ENCODE peak calls at places on chromosomes 13 and 19, in five cellular contexts. G, N, K, X and H are unnamed samples.

GRCh38 chr13:113153810-113154748 is 4.4 kb upstream of the PROZ start:
- DNase-seq in K (peak), N (peak), X (peak), G (peak), H (peak)

GRCh38 chr19:29576761-29577661 is 29.1 kb upstream of the POP4 start:
- DNase-seq in K (no peak), N (peak), X (no peak), G (no peak), H (no peak)

GRCh38 chr13:101144808-101145419 is 271.4 kb downstream of the NALCN start:
- DNase-seq in K (peak), N (peak), X (peak), G (peak), H (peak)

GRCh38 chr19:32104465-32105235 is 240.8 kb upstream of the ZNF507 start:
- DNase-seq in N (peak), X (no peak), K (no peak), G (no peak), H (no peak)

GRCh38 chr19:28061111-28061510 is 1151.8 kb downstream of the UQCRFS1 start:
- DNase-seq in K (no peak), G (no peak), N (no peak), X (no peak), H (no peak)

GRCh38 chr19:30326076-30326710 is 46.0 kb upstream of the ZNF536 start:
- DNase-seq in K (no peak), N (no peak), G (no peak), X (no peak), H (no peak)

GRCh38 chr19:1161716-1162115 is 12.4 kb downstream of the SBNO2 start:
- DNase-seq in N (peak), X (no peak), G (peak), K (peak), H (peak)

GRCh38 chr19:7645159-7645558 is 8.2 kb downstream of the STXBP2 start:
- DNase-seq in G (no peak), K (no peak), N (no peak), X (no peak), H (no peak)

GRCh38 chr19:2774953-2775555 is 8.0 kb downstream of the SGTA start:
- DNase-seq in X (no peak), K (no peak), G (no peak), N (no peak), H (no peak)

GRCh38 chr13:93248627-93249047 is 22.0 kb downstream of the GPC6 start:
- DNase-seq in K (no peak), G (no peak), X (no peak), N (peak), H (peak)

GRCh38 chr19:41893899-41894298 is 10.9 kb downstream of the ARHGEF1 start:
- DNase-seq in G (no peak), X (no peak), N (no peak), K (no peak), H (no peak)

GRCh38 chr19:38478273-38478971 is 44.9 kb downstream of the RYR1 start:
- DNase-seq in G (no peak), N (peak), X (no peak), K (no peak), H (no peak)

GRCh38 chr19:18393836-18394235 is 3.6 kb downstream of the LRRC25 start:
- DNase-seq in N (no peak), K (no peak), X (no peak), G (no peak), H (no peak)

GRCh38 chr13:93473441-93474270 is 247.0 kb downstream of the GPC6 start:
- DNase-seq in K (no peak), G (no peak), N (no peak), X (no peak), H (no peak)

GRCh38 chr19:7729831-7730285 is 2.1 kb downstream of the CLEC4G start:
- DNase-seq in G (no peak), N (no peak), X (no peak), K (no peak), H (no peak)

GRCh38 chr13:94657167-94657566 is 55.2 kb downstream of the SOX21 start:
- DNase-seq in K (no peak), X (no peak), N (no peak), G (no peak), H (no peak)